ENCODE peak calls at places on chromosomes 1 and 21, in four cellular contexts. S is ascending aorta, H is choroid plexus epithelial cell, G is neural progenitor cell. B is an unnamed sample.

GRCh38 chr21:31184462-31184861 is 146.2 kb upstream of the KRTAP19-8 start:
- DNase-seq in S (no peak), H (no peak), G (no peak), B (no peak)

GRCh38 chr1:17513131-17513530 is 26.4 kb upstream of the ARHGEF10L start:
- DNase-seq in S (no peak), H (no peak), G (no peak), B (no peak)

GRCh38 chr21:32994305-32994704 is 31.4 kb upstream of the OLIG2 start:
- DNase-seq in S (no peak), H (peak), G (no peak), B (no peak)

GRCh38 chr1:91997607-91998195 is 32.1 kb upstream of the EPHX4 start:
- DNase-seq in S (no peak), H (peak), G (peak), B (no peak)

GRCh38 chr1:161037661-161038522 is 872 bp downstream of the TSTD1 start:
- DNase-seq in S (no peak), H (no peak), G (peak), B (no peak)

GRCh38 chr1:221511797-221512196 is 230.1 kb downstream of the DUSP10 start:
- DNase-seq in S (no peak), H (no peak), G (peak), B (no peak)

GRCh38 chr1:208524376-208524775 is 280.2 kb upstream of the PLXNA2 start:
- DNase-seq in S (no peak), H (no peak), G (no peak), B (no peak)

GRCh38 chr1:77370588-77371306 is 88.9 kb downstream of the AK5 start:
- DNase-seq in S (no peak), H (peak), G (no peak), B (no peak)

GRCh38 chr1:100860397-100860991 is 34.1 kb downstream of the EXTL2 start:
- DNase-seq in S (no peak), H (peak), G (peak), B (no peak)

GRCh38 chr1:204437796-204438570 is 26.4 kb upstream of the PPP1R15B start:
- DNase-seq in S (no peak), H (no peak), G (no peak), B (no peak)

GRCh38 chr1:6634278-6635052 is 9.8 kb downstream of the THAP3 start:
- DNase-seq in S (no peak), H (peak), G (peak), B (no peak)

GRCh38 chr1:34721241-34721640 is 33.6 kb upstream of the GJB5 start:
- DNase-seq in S (no peak), H (no peak), G (no peak), B (no peak)

GRCh38 chr1:68470388-68470970 is 20.7 kb upstream of the RPE65 start:
- DNase-seq in S (no peak), H (peak), G (no peak), B (no peak)

GRCh38 chr1:4598561-4598960 is 55.8 kb upstream of the AJAP1 start:
- DNase-seq in S (no peak), H (no peak), G (no peak), B (no peak)

GRCh38 chr21:25179116-25179515 is 428.2 kb downstream of the MRPL39 start:
- DNase-seq in S (no peak), H (peak), G (no peak), B (no peak)

GRCh38 chr1:18645172-18646090 is 14.8 kb downstream of the PAX7 start:
- DNase-seq in S (no peak), H (no peak), G (peak), B (no peak)

GRCh38 chr1:90494748-90495282 is 222.3 kb downstream of the BARHL2 start:
- DNase-seq in S (no peak), H (no peak), G (no peak), B (no peak)

DNA sequence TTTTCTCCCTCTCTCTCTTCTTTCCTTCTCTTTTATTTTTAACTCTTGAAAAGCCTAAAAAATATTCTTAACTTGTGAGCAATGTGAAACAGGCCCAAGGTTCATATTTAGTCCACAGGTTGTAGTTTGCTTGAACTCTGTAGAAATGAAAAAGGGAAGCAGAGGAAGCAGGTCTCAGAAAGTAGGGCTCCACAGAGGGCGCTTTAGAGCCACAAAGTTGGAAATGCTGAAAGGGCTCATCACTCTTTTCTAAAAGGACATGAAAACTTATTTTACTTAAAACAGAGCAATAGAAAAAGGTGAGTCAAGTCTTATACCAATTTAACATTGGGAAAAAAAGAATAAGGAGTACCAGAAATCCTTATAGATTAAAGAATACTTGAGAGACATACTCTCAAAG is 247.0 kb downstream of the USP25 start:
- DNase-seq in S (no peak), H (peak), G (peak), B (no peak)
- TF ChIP-seq CTCF in S (no peak), H (peak), G (peak), B (no peak)

DNA sequence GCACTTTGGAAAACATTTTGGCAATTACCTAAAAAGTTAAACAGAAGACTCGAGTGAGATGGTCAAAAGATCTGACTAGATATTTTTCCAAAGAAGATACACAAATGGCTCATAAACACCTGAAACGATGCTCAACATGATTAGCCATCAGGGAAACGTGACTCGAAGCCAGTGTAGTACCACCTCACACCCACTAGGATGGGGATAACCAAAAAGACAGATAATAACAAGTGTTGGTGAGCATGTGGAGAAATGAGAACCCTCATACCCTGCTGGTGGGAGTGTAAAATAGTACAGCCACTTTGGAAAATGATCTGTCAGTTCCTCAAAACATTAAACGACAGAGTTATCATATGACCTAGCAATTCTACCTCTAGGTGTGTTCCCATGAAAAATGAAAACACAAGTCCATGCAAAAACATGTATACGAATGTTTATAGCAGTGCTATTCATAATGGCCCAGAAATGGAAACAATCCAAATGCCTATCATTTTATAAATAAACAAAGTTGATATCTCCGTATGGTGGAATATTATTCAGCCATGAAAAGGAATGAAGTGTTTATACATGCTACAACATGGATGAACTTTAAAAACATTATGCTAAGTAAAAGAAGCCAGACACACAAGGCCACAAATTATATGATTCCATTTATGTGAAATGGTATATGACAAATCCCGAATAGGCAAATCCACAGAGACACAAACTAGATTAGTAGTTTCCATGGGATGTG is 625.2 kb downstream of the KIF26B start:
- DNase-seq in S (no peak), H (no peak), G (no peak), B (no peak)
- TF ChIP-seq CTCF in S (no peak), H (peak), G (peak), B (no peak)

GRCh38 chr1:83813571-83813970 is 185.4 kb downstream of the TTLL7 start:
- DNase-seq in S (no peak), H (no peak), G (no peak), B (no peak)
- TF ChIP-seq CTCF in S (no peak), H (no peak), G (no peak), B (no peak)

GRCh38 chr1:247576514-247576913 is 11.6 kb upstream of the OR2G2 start:
- DNase-seq in S (no peak), H (peak), G (no peak), B (no peak)
- TF ChIP-seq CTCF in S (no peak), H (peak), G (peak), B (no peak)

GRCh38 chr1:9024837-9025236 is 1.4 kb downstream of the SLC2A7 start:
- DNase-seq in S (no peak), H (no peak), G (no peak), B (no peak)
- TF ChIP-seq CTCF in S (no peak), H (no peak), G (no peak), B (no peak)

DNA sequence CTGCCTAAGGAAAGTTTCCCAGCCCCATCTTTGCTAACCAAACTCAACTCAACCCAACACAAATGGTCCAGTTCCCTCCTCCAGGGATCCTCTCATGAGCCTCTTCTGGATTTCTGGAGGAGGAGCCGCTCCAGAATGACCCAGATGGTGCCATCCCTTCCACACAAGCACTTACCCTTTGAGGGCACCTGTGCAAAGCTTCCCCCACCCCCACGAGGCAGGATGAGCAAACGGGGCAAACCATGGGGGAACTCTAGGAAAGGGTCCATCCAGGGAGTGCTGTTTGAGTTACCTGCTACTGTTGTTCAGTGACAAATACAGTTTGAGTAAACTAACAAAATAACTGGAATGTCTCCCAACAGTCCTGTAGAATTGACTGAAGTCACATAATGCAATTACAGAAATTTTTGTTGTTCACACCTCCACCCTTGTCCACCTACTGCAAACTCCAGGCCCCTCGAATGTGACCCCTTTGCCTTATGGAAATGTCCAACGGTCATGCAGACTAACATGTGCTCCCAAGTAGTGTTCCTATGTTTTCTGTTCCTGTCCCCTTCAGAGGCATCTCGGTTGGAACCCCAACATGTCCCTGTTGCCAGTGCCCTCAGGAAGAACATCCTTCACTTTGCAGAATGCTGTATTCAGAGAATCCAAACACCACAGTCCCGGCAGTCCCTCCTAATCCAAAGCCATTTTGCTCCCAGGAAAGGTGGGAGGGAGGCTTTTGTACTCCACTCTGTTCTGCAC is 160.1 kb downstream of the RRAGC start:
- DNase-seq in S (peak), H (no peak), G (peak), B (no peak)
- TF ChIP-seq CTCF in S (no peak), H (no peak), G (no peak), B (no peak)

GRCh38 chr1:197923013-197923412 is 5.8 kb downstream of the LHX9 start:
- DNase-seq in S (no peak), H (no peak), G (peak), B (no peak)

GRCh38 chr1:197920345-197921117 is 3.4 kb downstream of the LHX9 start:
- DNase-seq in S (no peak), H (no peak), G (no peak), B (no peak)

GRCh38 chr1:197919523-197920301 is 2.5 kb downstream of the LHX9 start:
- DNase-seq in S (no peak), H (no peak), G (peak), B (no peak)

GRCh38 chr1:197922070-197922390 is 4.9 kb downstream of the LHX9 start:
- DNase-seq in S (no peak), H (no peak), G (no peak), B (no peak)

GRCh38 chr1:197921235-197922069 is 4.3 kb downstream of the LHX9 start:
- DNase-seq in S (no peak), H (no peak), G (peak), B (no peak)
- TF ChIP-seq CTCF in S (no peak), H (no peak), G (no peak), B (no peak)

DNA sequence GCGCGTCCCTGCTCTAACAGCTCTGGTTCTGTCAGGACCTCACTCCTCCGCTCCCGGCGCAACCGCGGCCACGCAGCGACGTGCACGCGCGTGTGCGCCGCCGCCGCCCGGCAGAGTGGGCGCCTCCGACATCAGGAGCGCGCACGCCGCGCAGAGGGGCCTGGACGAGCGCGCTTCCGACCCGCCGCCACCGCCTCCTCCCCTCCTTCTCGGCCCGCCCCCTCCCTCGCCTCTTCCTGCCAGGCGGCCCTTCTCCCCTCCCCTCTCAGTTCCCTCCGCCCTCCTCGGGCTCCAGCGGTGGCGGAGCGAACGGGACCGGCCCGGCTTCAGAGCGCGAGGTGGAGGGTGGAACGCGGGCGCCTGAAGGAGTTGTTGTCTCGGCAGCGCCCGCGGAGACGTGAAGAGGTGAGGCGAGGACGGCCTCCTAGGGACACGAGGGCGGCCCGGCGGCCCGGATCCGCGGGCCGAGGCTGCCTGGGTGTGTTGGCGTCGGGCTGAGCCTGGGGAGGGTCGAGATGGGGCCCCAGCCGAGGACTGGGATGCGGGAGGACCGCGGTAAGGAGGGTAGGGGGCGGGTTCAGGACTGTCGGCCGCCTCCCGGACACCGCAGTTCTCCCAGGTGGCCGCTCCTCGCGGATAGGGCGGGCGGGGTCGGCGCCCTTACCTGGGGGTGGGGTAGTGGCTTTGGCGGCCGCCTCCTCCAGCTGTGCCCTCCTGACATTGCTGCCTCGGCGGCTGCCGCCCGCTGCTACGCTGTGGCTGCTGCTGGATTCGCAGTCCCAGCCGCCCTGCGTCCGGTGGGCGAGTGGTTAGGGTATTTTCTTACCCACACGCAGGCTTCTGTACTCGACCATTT is at the start of gene RABGAP1L:
- DNase-seq in S (peak), H (peak), G (peak), B (peak)
- TF ChIP-seq CTCF in S (no peak), H (no peak), G (no peak), B (no peak)

DNA sequence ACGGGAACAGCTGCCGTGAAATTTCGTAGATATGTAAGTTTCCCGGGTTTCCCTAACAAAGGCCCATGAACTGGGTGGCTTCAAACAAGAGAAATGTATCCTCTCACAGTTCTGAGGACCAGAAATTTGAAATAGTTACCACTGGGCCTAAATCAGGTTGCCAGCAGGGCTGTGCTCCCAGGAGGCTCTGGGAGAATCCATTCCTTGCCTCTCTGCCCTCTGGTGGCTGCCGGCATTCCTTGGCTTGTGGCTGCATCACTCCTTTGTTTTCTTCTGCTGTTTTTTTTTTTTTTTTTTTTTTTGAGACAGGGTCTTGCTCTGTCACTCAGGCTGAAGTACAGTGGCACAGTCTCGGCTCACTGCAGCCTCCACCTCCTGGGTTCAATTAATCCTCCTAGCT is 23.7 kb downstream of the UMODL1 start:
- DNase-seq in S (no peak), H (no peak), G (no peak), B (no peak)
- TF ChIP-seq CTCF in S (no peak), H (peak), G (no peak), B (no peak)